ENCODE peak calls at places on chromosomes 11 and 22, in ten cellular contexts. One of them, this sample, is unnamed.
A peak's percentile ranks its signal among the peaks of the same experiment; 100 is the strongest.

GRCh38 chr11:118629761-118630661 is 22.6 kb downstream of the PHLDB1 start:
- DNase-seq in body of pancreas: peak; percentile 59
- DNase-seq in AG04450: no peak
- DNase-seq in GM06990: no peak
- DNase-seq in PC-3: no peak
- DNase-seq in tibial nerve: no peak
- DNase-seq in fibroblast of lung: no peak
- DNase-seq in IMR-90: no peak
- DNase-seq in esophagus squamous epithelium: no peak
- DNase-seq in lower leg skin: no peak
- DNase-seq in this sample: no peak

GRCh38 chr11:55969845-55970244 is at the start of gene OR10AG1:
- DNase-seq in PC-3: no peak
- DNase-seq in AG04450: no peak
- DNase-seq in lower leg skin: no peak
- DNase-seq in body of pancreas: no peak
- DNase-seq in GM06990: no peak
- DNase-seq in IMR-90: no peak
- DNase-seq in tibial nerve: no peak
- DNase-seq in esophagus squamous epithelium: no peak
- DNase-seq in fibroblast of lung: no peak
- DNase-seq in this sample: no peak

GRCh38 chr11:117417342-117417741 is 89.7 kb downstream of the CEP164 start:
- DNase-seq in esophagus squamous epithelium: no peak
- DNase-seq in body of pancreas: no peak
- DNase-seq in GM06990: no peak
- DNase-seq in AG04450: no peak
- DNase-seq in IMR-90: no peak
- DNase-seq in fibroblast of lung: no peak
- DNase-seq in PC-3: no peak
- DNase-seq in tibial nerve: no peak
- DNase-seq in lower leg skin: no peak
- DNase-seq in this sample: no peak

GRCh38 chr11:10990637-10991036 is 132.8 kb upstream of the ZBED5 start:
- DNase-seq in IMR-90: no peak
- DNase-seq in fibroblast of lung: peak; percentile 7
- DNase-seq in body of pancreas: no peak
- DNase-seq in lower leg skin: no peak
- DNase-seq in PC-3: peak; percentile 55
- DNase-seq in GM06990: no peak
- DNase-seq in esophagus squamous epithelium: no peak
- DNase-seq in AG04450: no peak
- DNase-seq in tibial nerve: no peak
- DNase-seq in this sample: no peak

GRCh38 chr11:119193626-119194025 is 8.4 kb downstream of the NHERF4 start:
- DNase-seq in GM06990: no peak
- DNase-seq in lower leg skin: no peak
- DNase-seq in tibial nerve: no peak
- DNase-seq in AG04450: no peak
- DNase-seq in PC-3: no peak
- DNase-seq in fibroblast of lung: no peak
- DNase-seq in esophagus squamous epithelium: no peak
- DNase-seq in IMR-90: no peak
- DNase-seq in body of pancreas: no peak
- DNase-seq in this sample: no peak

GRCh38 chr11:35363246-35364100 is 55.9 kb downstream of the SLC1A2 start:
- DNase-seq in IMR-90: no peak
- DNase-seq in fibroblast of lung: no peak
- DNase-seq in body of pancreas: no peak
- DNase-seq in esophagus squamous epithelium: no peak
- DNase-seq in tibial nerve: peak; percentile 59
- DNase-seq in AG04450: no peak
- DNase-seq in lower leg skin: peak; percentile 64
- DNase-seq in PC-3: no peak
- DNase-seq in GM06990: no peak
- DNase-seq in this sample: no peak

GRCh38 chr11:36114095-36114494 is 170.2 kb downstream of the LDLRAD3 start:
- DNase-seq in PC-3: no peak
- DNase-seq in GM06990: no peak
- DNase-seq in body of pancreas: no peak
- DNase-seq in esophagus squamous epithelium: no peak
- DNase-seq in tibial nerve: no peak
- DNase-seq in IMR-90: no peak
- DNase-seq in lower leg skin: no peak
- DNase-seq in fibroblast of lung: no peak
- DNase-seq in AG04450: no peak
- DNase-seq in this sample: no peak

GRCh38 chr11:9609002-9609759 is 35.7 kb downstream of the WEE1 start:
- DNase-seq in AG04450: no peak
- DNase-seq in PC-3: no peak
- DNase-seq in tibial nerve: no peak
- DNase-seq in fibroblast of lung: no peak
- DNase-seq in body of pancreas: no peak
- DNase-seq in GM06990: no peak
- DNase-seq in lower leg skin: no peak
- DNase-seq in esophagus squamous epithelium: no peak
- DNase-seq in IMR-90: no peak
- DNase-seq in this sample: no peak

GRCh38 chr11:116211166-116211565 is 561.6 kb downstream of the BUD13 start:
- DNase-seq in lower leg skin: no peak
- DNase-seq in GM06990: no peak
- DNase-seq in fibroblast of lung: no peak
- DNase-seq in PC-3: no peak
- DNase-seq in tibial nerve: no peak
- DNase-seq in body of pancreas: no peak
- DNase-seq in AG04450: no peak
- DNase-seq in esophagus squamous epithelium: no peak
- DNase-seq in IMR-90: no peak
- DNase-seq in this sample: no peak

GRCh38 chr22:35839811-35840739 is 122.4 kb downstream of the APOL5 start:
- DNase-seq in IMR-90: peak; percentile 98
- DNase-seq in esophagus squamous epithelium: peak; percentile 22
- DNase-seq in AG04450: peak; percentile 96
- DNase-seq in fibroblast of lung: peak; percentile 99
- DNase-seq in tibial nerve: peak; percentile 64
- DNase-seq in PC-3: peak; percentile 91
- DNase-seq in body of pancreas: peak; percentile 86
- DNase-seq in lower leg skin: peak; percentile 82
- DNase-seq in GM06990: no peak
- DNase-seq in this sample: peak; percentile 93

GRCh38 chr11:15481871-15482270 is 367.1 kb downstream of the INSC start:
- DNase-seq in lower leg skin: no peak
- DNase-seq in PC-3: no peak
- DNase-seq in GM06990: no peak
- DNase-seq in AG04450: no peak
- DNase-seq in fibroblast of lung: no peak
- DNase-seq in esophagus squamous epithelium: no peak
- DNase-seq in IMR-90: no peak
- DNase-seq in tibial nerve: no peak
- DNase-seq in body of pancreas: no peak
- DNase-seq in this sample: no peak

GRCh38 chr11:12902784-12903491 is 106.2 kb upstream of the RASSF10 start:
- DNase-seq in esophagus squamous epithelium: no peak
- DNase-seq in PC-3: no peak
- DNase-seq in AG04450: no peak
- DNase-seq in body of pancreas: no peak
- DNase-seq in GM06990: no peak
- DNase-seq in fibroblast of lung: no peak
- DNase-seq in IMR-90: no peak
- DNase-seq in tibial nerve: no peak
- DNase-seq in lower leg skin: no peak
- DNase-seq in this sample: no peak
- H3K4me3 ChIP-seq in esophagus squamous epithelium: no peak overlapping the region
- H3K4me3 ChIP-seq in PC-3: no peak overlapping the region
- H3K4me3 ChIP-seq in AG04450: no peak overlapping the region
- H3K4me3 ChIP-seq in body of pancreas: no peak overlapping the region
- H3K4me3 ChIP-seq in GM06990: no peak overlapping the region
- H3K4me3 ChIP-seq in fibroblast of lung: no peak overlapping the region
- H3K4me3 ChIP-seq in IMR-90: no peak overlapping the region
- H3K4me3 ChIP-seq in tibial nerve: no peak overlapping the region
- H3K4me3 ChIP-seq in lower leg skin: no peak overlapping the region
- H3K4me3 ChIP-seq in this sample: no peak overlapping the region

GRCh38 chr11:20873054-20873453 is 203.7 kb downstream of the NELL1 start:
- DNase-seq in IMR-90: no peak
- DNase-seq in GM06990: no peak
- DNase-seq in AG04450: no peak
- DNase-seq in esophagus squamous epithelium: no peak
- DNase-seq in fibroblast of lung: no peak
- DNase-seq in body of pancreas: peak; percentile 26
- DNase-seq in tibial nerve: no peak
- DNase-seq in PC-3: peak; percentile 2
- DNase-seq in lower leg skin: no peak
- DNase-seq in this sample: no peak

GRCh38 chr11:20876738-20877137 is 207.4 kb downstream of the NELL1 start:
- DNase-seq in GM06990: no peak
- DNase-seq in tibial nerve: no peak
- DNase-seq in esophagus squamous epithelium: no peak
- DNase-seq in IMR-90: no peak
- DNase-seq in AG04450: no peak
- DNase-seq in body of pancreas: no peak
- DNase-seq in fibroblast of lung: no peak
- DNase-seq in lower leg skin: no peak
- DNase-seq in PC-3: no peak
- DNase-seq in this sample: no peak

GRCh38 chr11:20880094-20880493 is 210.7 kb downstream of the NELL1 start:
- DNase-seq in PC-3: no peak
- DNase-seq in body of pancreas: no peak
- DNase-seq in AG04450: no peak
- DNase-seq in fibroblast of lung: no peak
- DNase-seq in IMR-90: no peak
- DNase-seq in lower leg skin: no peak
- DNase-seq in tibial nerve: no peak
- DNase-seq in esophagus squamous epithelium: no peak
- DNase-seq in GM06990: no peak
- DNase-seq in this sample: no peak

GRCh38 chr11:20874358-20874757 is 205.0 kb downstream of the NELL1 start:
- DNase-seq in IMR-90: no peak
- DNase-seq in body of pancreas: no peak
- DNase-seq in fibroblast of lung: no peak
- DNase-seq in PC-3: no peak
- DNase-seq in esophagus squamous epithelium: no peak
- DNase-seq in AG04450: no peak
- DNase-seq in lower leg skin: no peak
- DNase-seq in tibial nerve: no peak
- DNase-seq in GM06990: no peak
- DNase-seq in this sample: no peak
- TF ChIP-seq CTCF in IMR-90: no peak
- TF ChIP-seq CTCF in body of pancreas: no peak
- TF ChIP-seq CTCF in fibroblast of lung: no peak
- TF ChIP-seq CTCF in PC-3: no peak
- TF ChIP-seq CTCF in esophagus squamous epithelium: no peak
- TF ChIP-seq CTCF in AG04450: no peak
- TF ChIP-seq CTCF in lower leg skin: no peak
- TF ChIP-seq CTCF in tibial nerve: no peak
- TF ChIP-seq CTCF in GM06990: peak; percentile 23
- TF ChIP-seq CTCF in this sample: no peak

DNA sequence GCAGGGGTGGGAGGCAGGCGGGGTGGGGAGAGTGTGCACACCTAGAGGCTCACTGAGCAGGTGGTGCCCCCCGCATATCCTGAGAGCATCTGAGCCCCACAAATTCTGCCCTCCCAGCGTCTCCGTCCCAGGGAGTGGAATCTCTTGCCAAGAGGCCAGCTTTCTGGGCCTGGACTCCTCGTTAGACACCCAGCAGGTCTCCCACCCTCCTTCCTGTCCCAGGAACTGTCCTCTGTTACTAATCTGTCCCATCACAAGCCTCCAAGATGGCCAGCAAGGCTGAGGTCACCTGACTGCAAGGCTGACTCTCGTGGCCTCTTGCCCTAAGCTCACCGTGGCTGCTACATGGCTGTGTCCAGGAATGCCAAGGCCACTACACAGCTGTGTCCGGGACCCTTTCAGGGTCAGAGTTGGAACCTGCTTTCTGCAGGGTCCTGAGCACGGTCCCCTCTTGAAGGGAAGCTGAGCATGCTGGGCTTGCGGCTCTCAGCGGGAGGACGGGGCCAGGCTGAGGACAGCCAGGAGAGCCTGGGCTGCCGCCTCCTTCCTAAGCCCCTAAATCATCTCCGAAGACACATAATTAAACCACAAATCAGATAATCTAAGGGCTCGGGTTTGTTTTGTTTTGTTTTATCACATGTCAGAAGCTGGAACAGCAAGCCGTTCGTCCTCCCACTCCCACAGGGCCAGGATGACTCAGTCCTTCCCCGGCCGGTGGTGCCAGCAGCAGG is 1327.3 kb downstream of the TBC1D22A start:
- DNase-seq in lower leg skin: peak; percentile 73
- DNase-seq in GM06990: no peak
- DNase-seq in fibroblast of lung: peak; percentile 1
- DNase-seq in esophagus squamous epithelium: no peak
- DNase-seq in AG04450: no peak
- DNase-seq in tibial nerve: peak; percentile 53
- DNase-seq in PC-3: peak; percentile 18
- DNase-seq in IMR-90: no peak
- DNase-seq in body of pancreas: no peak
- DNase-seq in this sample: no peak
- H3K4me3 ChIP-seq in lower leg skin: no peak overlapping the region
- H3K4me3 ChIP-seq in GM06990: no peak overlapping the region
- H3K4me3 ChIP-seq in fibroblast of lung: no peak overlapping the region
- H3K4me3 ChIP-seq in esophagus squamous epithelium: peak overlapping the region; percentile 8
- H3K4me3 ChIP-seq in AG04450: no peak overlapping the region
- H3K4me3 ChIP-seq in tibial nerve: peak overlapping the region; percentile 7
- H3K4me3 ChIP-seq in PC-3: no peak overlapping the region
- H3K4me3 ChIP-seq in IMR-90: no peak overlapping the region
- H3K4me3 ChIP-seq in body of pancreas: no peak overlapping the region
- H3K4me3 ChIP-seq in this sample: no peak overlapping the region

GRCh38 chr11:69645801-69646492 is 5.0 kb downstream of the CCND1 start:
- DNase-seq in PC-3: no peak
- DNase-seq in lower leg skin: no peak
- DNase-seq in tibial nerve: no peak
- DNase-seq in esophagus squamous epithelium: no peak
- DNase-seq in GM06990: no peak
- DNase-seq in AG04450: no peak
- DNase-seq in IMR-90: no peak
- DNase-seq in body of pancreas: peak; percentile 46
- DNase-seq in fibroblast of lung: no peak
- DNase-seq in this sample: no peak

GRCh38 chr11:69643646-69644045 is 2.7 kb downstream of the CCND1 start:
- DNase-seq in esophagus squamous epithelium: no peak
- DNase-seq in PC-3: peak; percentile 19
- DNase-seq in IMR-90: no peak
- DNase-seq in AG04450: no peak
- DNase-seq in tibial nerve: no peak
- DNase-seq in fibroblast of lung: no peak
- DNase-seq in lower leg skin: no peak
- DNase-seq in GM06990: no peak
- DNase-seq in body of pancreas: no peak
- DNase-seq in this sample: no peak

GRCh38 chr11:69642913-69643632 is 2.1 kb downstream of the CCND1 start:
- DNase-seq in GM06990: peak; percentile 75
- DNase-seq in IMR-90: peak; percentile 74
- DNase-seq in body of pancreas: peak; percentile 73
- DNase-seq in lower leg skin: peak; percentile 52
- DNase-seq in tibial nerve: peak; percentile 56
- DNase-seq in PC-3: peak; percentile 85
- DNase-seq in fibroblast of lung: peak; percentile 73
- DNase-seq in esophagus squamous epithelium: no peak
- DNase-seq in AG04450: peak; percentile 54
- DNase-seq in this sample: no peak

GRCh38 chr11:69644962-69645675 is 4.2 kb downstream of the CCND1 start:
- DNase-seq in esophagus squamous epithelium: no peak
- DNase-seq in tibial nerve: no peak
- DNase-seq in GM06990: no peak
- DNase-seq in IMR-90: no peak
- DNase-seq in body of pancreas: no peak
- DNase-seq in fibroblast of lung: no peak
- DNase-seq in AG04450: no peak
- DNase-seq in lower leg skin: no peak
- DNase-seq in PC-3: peak; percentile 16
- DNase-seq in this sample: no peak

GRCh38 chr11:69644071-69644961 is 3.4 kb downstream of the CCND1 start:
- DNase-seq in lower leg skin: no peak
- DNase-seq in fibroblast of lung: peak; percentile 94
- DNase-seq in GM06990: no peak
- DNase-seq in PC-3: peak; percentile 75
- DNase-seq in esophagus squamous epithelium: no peak
- DNase-seq in IMR-90: peak; percentile 92
- DNase-seq in body of pancreas: peak; percentile 71
- DNase-seq in tibial nerve: peak; percentile 25
- DNase-seq in AG04450: peak; percentile 86
- DNase-seq in this sample: no peak
- TF ChIP-seq CTCF in lower leg skin: no peak
- TF ChIP-seq CTCF in fibroblast of lung: peak; percentile 50
- TF ChIP-seq CTCF in GM06990: peak; percentile 1
- TF ChIP-seq CTCF in PC-3: peak; percentile 44
- TF ChIP-seq CTCF in esophagus squamous epithelium: no peak
- TF ChIP-seq CTCF in IMR-90: peak; percentile 56
- TF ChIP-seq CTCF in body of pancreas: peak; percentile 40
- TF ChIP-seq CTCF in tibial nerve: peak; percentile 56
- TF ChIP-seq CTCF in AG04450: peak; percentile 50
- TF ChIP-seq CTCF in this sample: no peak

This sample was measured in HFF-Myc.